ENCODE peak calls at places on chromosome 17, in five cellular contexts. One of them, this sample, is unnamed. For H3K4me1, the result is how much of the 10 kb centered on the place peaks cover.

GRCh38 chr17:41689497-41690299 is 1.0 kb downstream of the EIF1 start:
- DNase-seq in adrenal gland: peak
- DNase-seq in IMR-90: peak
- DNase-seq in breast epithelium: peak
- DNase-seq in tibial nerve: no peak
- DNase-seq in this sample: no peak

GRCh38 chr17:16250635-16251034 is 33.6 kb downstream of the PIGL start:
- DNase-seq in IMR-90: peak
- DNase-seq in breast epithelium: no peak
- DNase-seq in tibial nerve: no peak
- DNase-seq in adrenal gland: peak
- DNase-seq in this sample: no peak

GRCh38 chr17:82687871-82688270 is 10.6 kb downstream of the RAB40B start:
- DNase-seq in adrenal gland: no peak
- DNase-seq in IMR-90: no peak
- DNase-seq in tibial nerve: no peak
- DNase-seq in breast epithelium: no peak
- DNase-seq in this sample: no peak

GRCh38 chr17:61321344-61321743 is 78.3 kb upstream of the TBX2 start:
- DNase-seq in breast epithelium: no peak
- DNase-seq in IMR-90: no peak
- DNase-seq in adrenal gland: no peak
- DNase-seq in tibial nerve: no peak
- DNase-seq in this sample: no peak

GRCh38 chr17:68248886-68249872 is 1.3 kb downstream of the AMZ2 start:
- DNase-seq in adrenal gland: no peak
- DNase-seq in IMR-90: no peak
- DNase-seq in tibial nerve: no peak
- DNase-seq in breast epithelium: peak
- DNase-seq in this sample: no peak

GRCh38 chr17:3905017-3905486 is 11.2 kb downstream of the P2RX1 start:
- DNase-seq in breast epithelium: no peak
- DNase-seq in IMR-90: no peak
- DNase-seq in tibial nerve: no peak
- DNase-seq in adrenal gland: no peak
- DNase-seq in this sample: no peak

GRCh38 chr17:72598705-72599104 is 477.9 kb downstream of the SOX9 start:
- DNase-seq in tibial nerve: no peak
- DNase-seq in adrenal gland: no peak
- DNase-seq in breast epithelium: no peak
- DNase-seq in IMR-90: no peak
- DNase-seq in this sample: no peak

GRCh38 chr17:78991906-78992532 is 12.3 kb upstream of the LGALS3BP start:
- DNase-seq in adrenal gland: peak
- DNase-seq in tibial nerve: peak
- DNase-seq in breast epithelium: no peak
- DNase-seq in IMR-90: no peak
- DNase-seq in this sample: no peak

GRCh38 chr17:65698381-65699061 is 137.1 kb upstream of the AXIN2 start:
- DNase-seq in IMR-90: peak
- DNase-seq in adrenal gland: no peak
- DNase-seq in breast epithelium: no peak
- DNase-seq in tibial nerve: no peak
- DNase-seq in this sample: no peak

GRCh38 chr17:82320140-82320840 is 2.9 kb upstream of the CD7 start:
- DNase-seq in IMR-90: no peak
- DNase-seq in tibial nerve: no peak
- DNase-seq in breast epithelium: no peak
- DNase-seq in adrenal gland: no peak
- DNase-seq in this sample: no peak

GRCh38 chr17:13562271-13562800 is 39.4 kb downstream of the HS3ST3A1 start:
- DNase-seq in adrenal gland: peak
- DNase-seq in breast epithelium: no peak
- DNase-seq in tibial nerve: no peak
- DNase-seq in IMR-90: peak
- DNase-seq in this sample: no peak

GRCh38 chr17:1505586-1505985 is 10.8 kb downstream of the INPP5K start:
- DNase-seq in adrenal gland: no peak
- DNase-seq in breast epithelium: no peak
- DNase-seq in tibial nerve: no peak
- DNase-seq in IMR-90: no peak
- DNase-seq in this sample: peak

GRCh38 chr17:74691151-74691550 is 21.6 kb downstream of the CD300LF start:
- DNase-seq in breast epithelium: no peak
- DNase-seq in tibial nerve: no peak
- DNase-seq in adrenal gland: no peak
- DNase-seq in IMR-90: no peak
- DNase-seq in this sample: no peak

GRCh38 chr17:68622423-68622822 is 21.3 kb upstream of the FAM20A start:
- DNase-seq in tibial nerve: no peak
- DNase-seq in IMR-90: no peak
- DNase-seq in adrenal gland: no peak
- DNase-seq in breast epithelium: no peak
- DNase-seq in this sample: no peak

GRCh38 chr17:41308251-41308917 is 725 bp downstream of the KRTAP16-1 start:
- DNase-seq in IMR-90: no peak
- DNase-seq in adrenal gland: no peak
- DNase-seq in breast epithelium: peak
- DNase-seq in tibial nerve: no peak
- DNase-seq in this sample: peak

GRCh38 chr17:81500026-81500425 is 12.6 kb downstream of the ACTG1 start:
- DNase-seq in IMR-90: no peak
- DNase-seq in adrenal gland: no peak
- DNase-seq in tibial nerve: no peak
- DNase-seq in breast epithelium: no peak
- DNase-seq in this sample: no peak

GRCh38 chr17:73064084-73064938 is 28.2 kb downstream of the SLC39A11 start:
- DNase-seq in IMR-90: no peak
- DNase-seq in breast epithelium: no peak
- DNase-seq in adrenal gland: peak
- DNase-seq in tibial nerve: no peak
- DNase-seq in this sample: peak

GRCh38 chr17:35740997-35741931 is 9.8 kb downstream of the RASL10B start:
- DNase-seq in IMR-90: no peak
- DNase-seq in tibial nerve: no peak
- DNase-seq in breast epithelium: no peak
- DNase-seq in adrenal gland: no peak
- DNase-seq in this sample: peak

GRCh38 chr17:81438688-81439087 is 43.4 kb downstream of the BAHCC1 start:
- DNase-seq in IMR-90: no peak
- DNase-seq in breast epithelium: no peak
- DNase-seq in tibial nerve: no peak
- DNase-seq in adrenal gland: no peak
- DNase-seq in this sample: no peak

GRCh38 chr17:13563916-13564315 is 37.8 kb downstream of the HS3ST3A1 start:
- DNase-seq in adrenal gland: no peak
- DNase-seq in tibial nerve: no peak
- DNase-seq in breast epithelium: no peak
- DNase-seq in IMR-90: no peak
- DNase-seq in this sample: no peak

GRCh38 chr17:72915631-72916081 is 176.8 kb downstream of the SLC39A11 start:
- DNase-seq in breast epithelium: no peak
- DNase-seq in adrenal gland: no peak
- DNase-seq in IMR-90: no peak
- DNase-seq in tibial nerve: no peak
- DNase-seq in this sample: no peak

GRCh38 chr17:55215711-55216110 is 49.0 kb upstream of the HLF start:
- DNase-seq in breast epithelium: no peak
- DNase-seq in adrenal gland: no peak
- DNase-seq in tibial nerve: no peak
- DNase-seq in IMR-90: no peak
- DNase-seq in this sample: no peak

GRCh38 chr17:72219824-72220473 is 99.1 kb downstream of the SOX9 start:
- DNase-seq in tibial nerve: no peak
- DNase-seq in breast epithelium: no peak
- DNase-seq in adrenal gland: no peak
- DNase-seq in IMR-90: no peak
- DNase-seq in this sample: no peak

DNA sequence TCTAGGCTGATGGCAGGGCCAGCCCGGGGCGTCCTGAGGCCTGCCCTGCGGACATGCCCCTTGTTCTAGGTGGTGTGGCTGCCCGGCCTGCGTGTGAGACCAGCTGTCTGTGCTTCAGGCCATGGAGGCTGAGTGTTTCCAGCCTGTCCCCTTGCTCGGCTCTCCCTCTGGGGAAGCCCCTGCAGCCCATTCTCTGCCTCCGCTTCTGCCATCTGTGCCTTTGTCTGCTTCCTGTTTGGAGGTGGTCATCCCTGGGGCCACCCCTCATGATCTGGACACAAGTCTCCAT is 184.7 kb downstream of the SEC14L1 start:
- DNase-seq in IMR-90: no peak
- DNase-seq in tibial nerve: no peak
- DNase-seq in breast epithelium: no peak
- DNase-seq in adrenal gland: no peak
- DNase-seq in this sample: no peak
- H3K27ac ChIP-seq in IMR-90: peak
- H3K27ac ChIP-seq in tibial nerve: peak
- H3K27ac ChIP-seq in breast epithelium: peak
- H3K27ac ChIP-seq in adrenal gland: peak
- H3K27ac ChIP-seq in this sample: peak

GRCh38 chr17:75763613-75764416 is 1.2 kb downstream of the GALK1 start:
- DNase-seq in breast epithelium: no peak
- DNase-seq in IMR-90: no peak
- DNase-seq in adrenal gland: no peak
- DNase-seq in tibial nerve: no peak
- DNase-seq in this sample: no peak

GRCh38 chr17:75763269-75763607 is 1.8 kb downstream of the GALK1 start:
- DNase-seq in breast epithelium: no peak
- DNase-seq in IMR-90: no peak
- DNase-seq in adrenal gland: no peak
- DNase-seq in tibial nerve: no peak
- DNase-seq in this sample: no peak

GRCh38 chr17:75765981-75766380 is 989 bp upstream of the GALK1 start:
- DNase-seq in breast epithelium: no peak
- DNase-seq in IMR-90: no peak
- DNase-seq in adrenal gland: no peak
- DNase-seq in tibial nerve: no peak
- DNase-seq in this sample: no peak

GRCh38 chr17:75764417-75764710 is 628 bp downstream of the GALK1 start:
- DNase-seq in tibial nerve: no peak
- DNase-seq in breast epithelium: no peak
- DNase-seq in adrenal gland: no peak
- DNase-seq in IMR-90: no peak
- DNase-seq in this sample: no peak

DNA sequence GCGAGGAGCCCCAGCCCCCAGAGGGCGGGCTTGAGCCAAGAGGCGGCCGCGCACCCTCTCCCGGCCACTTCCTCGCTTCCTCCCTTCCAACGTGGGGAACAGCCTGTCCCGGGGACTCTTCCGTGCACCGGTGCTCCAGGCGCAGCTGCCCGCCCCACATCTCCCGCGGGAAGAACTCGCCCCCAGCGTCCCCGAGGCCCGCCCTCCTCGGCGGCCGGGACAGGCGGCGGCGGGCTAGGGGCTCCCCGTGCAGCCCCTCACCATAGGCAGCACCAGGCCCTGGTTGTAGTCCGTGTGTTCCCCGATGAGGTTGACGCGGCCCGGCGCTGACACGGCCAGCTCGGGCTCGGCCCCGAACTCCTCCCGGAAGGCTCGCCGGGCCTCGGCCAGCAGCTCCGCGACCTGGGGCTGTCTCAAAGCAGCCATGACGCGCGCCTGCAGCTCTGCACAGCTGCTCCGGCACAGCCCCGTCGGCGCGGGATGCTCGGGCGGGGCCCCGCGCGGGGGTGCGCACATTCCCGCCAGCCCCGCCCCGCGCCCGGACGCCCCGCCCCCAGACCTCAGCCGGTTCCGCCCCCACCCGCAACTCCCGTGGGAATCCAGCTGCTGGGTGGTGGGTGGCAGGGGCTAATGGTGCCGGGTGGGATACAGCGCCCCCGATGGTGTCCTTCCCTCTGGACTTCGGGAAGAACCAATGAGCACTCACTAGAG is at the start of gene GALK1:
- DNase-seq in IMR-90: peak
- DNase-seq in adrenal gland: peak
- DNase-seq in tibial nerve: peak
- DNase-seq in breast epithelium: no peak
- DNase-seq in this sample: peak
- TF ChIP-seq POLR2A in IMR-90: peak
- TF ChIP-seq POLR2A in adrenal gland: peak
- TF ChIP-seq POLR2A in tibial nerve: peak
- TF ChIP-seq POLR2A in breast epithelium: no peak
- TF ChIP-seq POLR2A in this sample: peak

GRCh38 chr17:42950044-42950783 is 14.0 kb downstream of the AARSD1 start:
- DNase-seq in adrenal gland: no peak
- DNase-seq in IMR-90: peak
- DNase-seq in tibial nerve: no peak
- DNase-seq in breast epithelium: no peak
- DNase-seq in this sample: no peak
- H3K4me1 ChIP-seq in adrenal gland: under half
- H3K4me1 ChIP-seq in IMR-90: under half
- H3K4me1 ChIP-seq in tibial nerve: under half
- H3K4me1 ChIP-seq in breast epithelium: under half
- H3K4me1 ChIP-seq in this sample: under half

GRCh38 chr17:45228121-45228941 is 6.6 kb downstream of the FMNL1 start:
- DNase-seq in breast epithelium: no peak
- DNase-seq in adrenal gland: no peak
- DNase-seq in IMR-90: no peak
- DNase-seq in tibial nerve: no peak
- DNase-seq in this sample: no peak
- H3K27ac ChIP-seq in breast epithelium: peak
- H3K27ac ChIP-seq in adrenal gland: peak
- H3K27ac ChIP-seq in IMR-90: peak
- H3K27ac ChIP-seq in tibial nerve: peak
- H3K27ac ChIP-seq in this sample: no peak

GRCh38 chr17:44444735-44445105 is 55.3 kb upstream of the ITGA2B start:
- DNase-seq in breast epithelium: no peak
- DNase-seq in adrenal gland: no peak
- DNase-seq in tibial nerve: no peak
- DNase-seq in IMR-90: peak
- DNase-seq in this sample: no peak

GRCh38 chr17:44442806-44443205 is 53.4 kb upstream of the ITGA2B start:
- DNase-seq in adrenal gland: no peak
- DNase-seq in breast epithelium: no peak
- DNase-seq in IMR-90: no peak
- DNase-seq in tibial nerve: no peak
- DNase-seq in this sample: peak

GRCh38 chr17:44451832-44452231 is 51.4 kb downstream of the GPATCH8 start:
- DNase-seq in breast epithelium: no peak
- DNase-seq in adrenal gland: no peak
- DNase-seq in IMR-90: no peak
- DNase-seq in tibial nerve: no peak
- DNase-seq in this sample: no peak

GRCh38 chr17:44451016-44451415 is 52.2 kb downstream of the GPATCH8 start:
- DNase-seq in tibial nerve: no peak
- DNase-seq in IMR-90: no peak
- DNase-seq in adrenal gland: no peak
- DNase-seq in breast epithelium: no peak
- DNase-seq in this sample: no peak

DNA sequence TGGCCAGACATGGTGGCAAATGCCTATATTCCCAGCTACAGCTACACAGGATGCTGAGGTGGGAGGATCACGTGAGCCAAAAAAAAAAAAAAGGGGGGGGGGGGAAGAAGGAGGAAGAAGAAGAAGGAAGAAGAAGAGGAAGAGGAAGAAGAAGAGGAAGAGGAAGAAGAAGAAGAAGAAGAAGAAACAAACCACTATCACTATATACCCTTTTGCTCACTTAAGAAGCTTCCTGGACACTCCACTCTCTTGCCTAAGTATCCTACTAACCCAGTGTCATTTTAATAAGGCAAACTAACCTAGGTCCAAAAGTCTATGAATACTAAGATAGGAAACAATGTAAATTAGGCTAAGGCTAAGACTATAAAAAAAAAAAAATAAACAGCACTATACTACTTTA is 54.8 kb downstream of the GPATCH8 start:
- DNase-seq in tibial nerve: no peak
- DNase-seq in breast epithelium: no peak
- DNase-seq in adrenal gland: no peak
- DNase-seq in IMR-90: no peak
- DNase-seq in this sample: no peak
- TF ChIP-seq POLR2A in tibial nerve: no peak
- TF ChIP-seq POLR2A in breast epithelium: no peak
- TF ChIP-seq POLR2A in adrenal gland: no peak
- TF ChIP-seq POLR2A in IMR-90: no peak
- TF ChIP-seq POLR2A in this sample: no peak

This sample was measured in thyroid gland.